ENCODE peak calls at places on chromosome 5, in eight cellular contexts. J is fibroblast of lung; M is activated CD4-positive, alpha-beta T cell treated with anti-CD3 and anti-CD28 coated beads, Interleukin-2, amount 10 ng/mL, durations not matched to agents 7 days and 5 days; D is amygdala; P is lower lobe of right lung; C is suprapubic skin; R is RCC 7860; E is left cardiac atrium. A is an unnamed sample.

GRCh38 chr5:74179701-74180100 is 460.8 kb downstream of the ENC1 start:
- DNase-seq in J (peak), M (no peak), D (no peak), P (no peak), C (no peak), R (no peak), E (no peak), A (no peak)

GRCh38 chr5:2317540-2317939 is 433.9 kb downstream of the IRX2 start:
- DNase-seq in J (no peak), M (no peak), D (no peak), P (no peak), C (peak), R (no peak), E (no peak), A (no peak)

GRCh38 chr5:151174612-151175101 is 17.1 kb upstream of the ANXA6 start:
- DNase-seq in J (no peak), M (no peak), D (no peak), P (no peak), C (peak), R (no peak), E (peak), A (no peak)

GRCh38 chr5:175513726-175514125 is 35.4 kb downstream of the SFXN1 start:
- DNase-seq in J (no peak), M (no peak), D (no peak), P (no peak), C (no peak), R (no peak), E (no peak), A (no peak)

GRCh38 chr5:42611437-42611836 is 145.2 kb upstream of the CCDC152 start:
- DNase-seq in J (no peak), M (no peak), D (no peak), P (no peak), C (no peak), R (no peak), E (no peak), A (no peak)

GRCh38 chr5:173778784-173779304 is 109.3 kb upstream of the CPEB4 start:
- DNase-seq in J (no peak), M (no peak), D (no peak), P (no peak), C (no peak), R (no peak), E (no peak), A (no peak)

GRCh38 chr5:176716320-176716719 is 69.0 kb downstream of the TSPAN17 start:
- DNase-seq in J (peak), M (no peak), D (no peak), P (no peak), C (no peak), R (peak), E (no peak), A (no peak)

GRCh38 chr5:150111121-150111520 is 24.8 kb upstream of the CSF1R start:
- DNase-seq in J (no peak), M (no peak), D (no peak), P (no peak), C (no peak), R (no peak), E (no peak), A (no peak)

GRCh38 chr5:27944471-27944870 is 906.1 kb upstream of the CDH9 start:
- DNase-seq in J (peak), M (no peak), D (no peak), P (no peak), C (no peak), R (no peak), E (no peak), A (no peak)

GRCh38 chr5:141094481-141095262 is at the start of gene PCDHB2:
- DNase-seq in J (peak), M (no peak), D (no peak), P (no peak), C (no peak), R (peak), E (peak), A (peak)

GRCh38 chr5:172076783-172077244 is 70.4 kb upstream of the FBXW11 start:
- DNase-seq in J (peak), M (no peak), D (no peak), P (no peak), C (peak), R (no peak), E (no peak), A (no peak)

GRCh38 chr5:178368716-178369300 is 136.2 kb upstream of the PHYKPL start:
- DNase-seq in J (no peak), M (no peak), D (no peak), P (no peak), C (no peak), R (no peak), E (no peak), A (no peak)

GRCh38 chr5:177503351-177504085 is 6.1 kb downstream of the DOK3 start:
- DNase-seq in J (no peak), M (no peak), D (no peak), P (no peak), C (no peak), R (no peak), E (no peak), A (no peak)